ENCODE peak calls at places on chromosomes 12 and 14, in five cellular contexts. One of them, this sample, is unnamed.

GRCh38 chr14:95935228-95935822 is 58.7 kb downstream of the TUNAR start:
- DNase-seq in PC-3: peak; percentile 26
- DNase-seq in heart left ventricle: no peak
- DNase-seq in tibial artery: no peak
- DNase-seq in mesenchymal stem cell: peak; percentile 4
- DNase-seq in this sample: no peak

GRCh38 chr12:107903377-107904061 is 129.0 kb downstream of the ASCL4 start:
- DNase-seq in PC-3: peak; percentile 90
- DNase-seq in heart left ventricle: peak; percentile 81
- DNase-seq in tibial artery: no peak
- DNase-seq in mesenchymal stem cell: no peak
- DNase-seq in this sample: no peak

GRCh38 chr14:100417466-100417865 is 94.3 kb downstream of the SLC25A47 start:
- DNase-seq in PC-3: peak; percentile 94
- DNase-seq in heart left ventricle: no peak
- DNase-seq in tibial artery: no peak
- DNase-seq in mesenchymal stem cell: peak; percentile 95
- DNase-seq in this sample: peak; percentile 66

GRCh38 chr14:51118993-51119392 is 24.1 kb upstream of the TRIM9 start:
- DNase-seq in PC-3: no peak
- DNase-seq in heart left ventricle: no peak
- DNase-seq in tibial artery: no peak
- DNase-seq in mesenchymal stem cell: no peak
- DNase-seq in this sample: no peak

GRCh38 chr12:131753041-131753440 is 42.2 kb downstream of the SFSWAP start:
- DNase-seq in PC-3: no peak
- DNase-seq in heart left ventricle: no peak
- DNase-seq in tibial artery: no peak
- DNase-seq in mesenchymal stem cell: no peak
- DNase-seq in this sample: no peak

GRCh38 chr12:46209914-46210834 is 58.7 kb downstream of the SLC38A1 start:
- DNase-seq in PC-3: peak; percentile 91
- DNase-seq in heart left ventricle: peak; percentile 68
- DNase-seq in tibial artery: no peak
- DNase-seq in mesenchymal stem cell: no peak
- DNase-seq in this sample: peak; percentile 81

GRCh38 chr14:105223260-105223659 is 25.1 kb upstream of the BTBD6 start:
- DNase-seq in PC-3: peak; percentile 69
- DNase-seq in heart left ventricle: no peak
- DNase-seq in tibial artery: no peak
- DNase-seq in mesenchymal stem cell: peak; percentile 51
- DNase-seq in this sample: no peak

GRCh38 chr12:70467476-70467875 is 101.4 kb downstream of the KCNMB4 start:
- DNase-seq in PC-3: no peak
- DNase-seq in heart left ventricle: no peak
- DNase-seq in tibial artery: no peak
- DNase-seq in mesenchymal stem cell: no peak
- DNase-seq in this sample: no peak

GRCh38 chr12:106841471-106842302 is 67.2 kb downstream of the RIC8B start:
- DNase-seq in PC-3: peak; percentile 71
- DNase-seq in heart left ventricle: no peak
- DNase-seq in tibial artery: peak; percentile 29
- DNase-seq in mesenchymal stem cell: peak; percentile 75
- DNase-seq in this sample: no peak

GRCh38 chr14:22210906-22211305 is 378.1 kb downstream of the DAD1 start:
- DNase-seq in PC-3: no peak
- DNase-seq in heart left ventricle: no peak
- DNase-seq in tibial artery: no peak
- DNase-seq in mesenchymal stem cell: no peak
- DNase-seq in this sample: no peak

GRCh38 chr12:131787143-131787660 is 41.0 kb upstream of the MMP17 start:
- DNase-seq in PC-3: no peak
- DNase-seq in heart left ventricle: no peak
- DNase-seq in tibial artery: no peak
- DNase-seq in mesenchymal stem cell: no peak
- DNase-seq in this sample: no peak

GRCh38 chr14:103898711-103899110 is 29.5 kb upstream of the TDRD9 start:
- DNase-seq in PC-3: no peak
- DNase-seq in heart left ventricle: no peak
- DNase-seq in tibial artery: no peak
- DNase-seq in mesenchymal stem cell: no peak
- DNase-seq in this sample: no peak

GRCh38 chr12:44465139-44465538 is 411.0 kb downstream of the NELL2 start:
- DNase-seq in PC-3: peak; percentile 15
- DNase-seq in heart left ventricle: no peak
- DNase-seq in tibial artery: no peak
- DNase-seq in mesenchymal stem cell: no peak
- DNase-seq in this sample: no peak

DNA sequence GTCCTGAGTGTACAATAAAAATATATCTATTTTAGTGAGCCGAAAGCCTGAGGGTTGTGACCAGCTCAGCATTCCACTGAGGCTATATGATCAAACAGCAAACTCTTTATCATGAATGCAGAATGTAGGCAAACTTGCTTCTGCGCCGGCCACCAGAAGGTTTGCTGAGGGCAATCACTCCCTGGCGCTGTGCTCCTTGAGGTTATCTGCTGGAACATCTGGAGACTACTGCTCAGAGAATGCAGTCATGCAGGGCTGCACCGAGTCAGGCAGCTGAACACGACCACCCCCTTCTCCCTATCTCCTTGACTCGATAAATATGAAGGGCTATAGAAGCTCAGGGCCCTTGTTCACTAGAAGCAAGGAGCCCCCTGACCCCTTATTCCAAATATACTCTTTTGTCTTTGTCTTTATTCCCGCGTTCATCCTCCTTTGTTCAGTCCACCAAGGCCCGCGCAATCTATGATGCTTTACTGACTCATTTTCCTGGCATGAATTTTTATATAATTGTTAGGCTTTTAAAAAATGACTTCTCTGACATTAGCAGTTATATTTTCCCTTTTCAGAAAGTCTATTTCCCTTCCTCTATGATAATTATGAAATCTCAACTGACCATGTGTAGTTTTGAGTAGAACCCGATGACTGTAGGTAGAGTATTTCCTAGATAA is 1089.3 kb downstream of the SLC16A7 start:
- DNase-seq in PC-3: no peak
- DNase-seq in heart left ventricle: no peak
- DNase-seq in tibial artery: no peak
- DNase-seq in mesenchymal stem cell: peak; percentile 32
- DNase-seq in this sample: no peak
- H3K27ac ChIP-seq in PC-3: no peak overlapping the region
- H3K27ac ChIP-seq in heart left ventricle: no peak overlapping the region
- H3K27ac ChIP-seq in tibial artery: no peak overlapping the region
- H3K27ac ChIP-seq in mesenchymal stem cell: no peak overlapping the region
- H3K27ac ChIP-seq in this sample: no peak overlapping the region

GRCh38 chr12:54049164-54049563 is 4.5 kb upstream of the HOXC4 start:
- DNase-seq in PC-3: no peak
- DNase-seq in heart left ventricle: no peak
- DNase-seq in tibial artery: no peak
- DNase-seq in mesenchymal stem cell: no peak
- DNase-seq in this sample: no peak

GRCh38 chr12:54050479-54050805 is 3.2 kb upstream of the HOXC4 start:
- DNase-seq in PC-3: no peak
- DNase-seq in heart left ventricle: no peak
- DNase-seq in tibial artery: no peak
- DNase-seq in mesenchymal stem cell: no peak
- DNase-seq in this sample: no peak

GRCh38 chr12:54052745-54053624 is 650 bp upstream of the HOXC4 start:
- DNase-seq in PC-3: no peak
- DNase-seq in heart left ventricle: no peak
- DNase-seq in tibial artery: no peak
- DNase-seq in mesenchymal stem cell: peak; percentile 34
- DNase-seq in this sample: no peak

GRCh38 chr12:54051916-54052744 is 1.5 kb upstream of the HOXC4 start:
- DNase-seq in PC-3: peak; percentile 59
- DNase-seq in heart left ventricle: no peak
- DNase-seq in tibial artery: no peak
- DNase-seq in mesenchymal stem cell: peak; percentile 44
- DNase-seq in this sample: no peak

DNA sequence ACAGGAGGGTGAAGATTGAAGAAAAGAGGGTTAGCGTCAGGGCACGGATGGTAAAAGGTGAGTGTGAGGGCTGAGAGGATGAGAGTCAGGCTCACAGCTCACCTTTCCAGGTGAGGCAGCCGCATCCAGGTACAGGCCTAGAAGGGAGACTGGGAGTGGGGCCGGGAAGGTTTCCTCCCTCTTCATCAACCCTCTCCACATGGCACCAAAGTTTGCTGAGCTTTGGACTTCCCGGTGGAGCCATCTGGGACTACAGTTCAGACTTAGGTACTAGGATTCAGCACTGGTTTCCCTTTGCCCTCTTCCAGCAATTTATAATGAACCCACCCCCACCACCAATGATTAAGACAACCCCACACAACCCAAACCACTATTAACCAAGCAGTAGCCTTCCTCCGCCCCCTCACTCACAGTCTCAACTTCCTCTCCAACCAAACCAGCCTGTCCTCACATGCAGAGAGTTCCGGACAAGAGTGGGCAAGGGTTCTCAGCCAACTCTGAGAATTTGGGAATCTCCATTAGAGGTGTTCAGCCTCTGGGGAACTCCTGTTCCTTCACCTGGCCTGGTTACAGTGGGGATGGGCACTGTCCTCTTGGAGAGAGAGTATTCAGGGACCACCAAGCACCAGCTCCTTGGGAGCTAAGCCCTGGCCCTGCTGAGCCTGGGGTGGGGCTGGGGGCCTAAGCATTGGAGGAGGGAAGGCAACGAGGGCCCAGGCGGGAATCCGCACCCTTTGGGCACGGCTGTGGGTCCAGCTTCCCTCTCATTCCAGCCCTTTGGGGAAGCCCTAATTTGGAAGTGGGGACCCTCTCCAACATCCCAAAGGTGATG is 2.3 kb upstream of the HOXC4 start:
- DNase-seq in PC-3: no peak
- DNase-seq in heart left ventricle: no peak
- DNase-seq in tibial artery: no peak
- DNase-seq in mesenchymal stem cell: no peak
- DNase-seq in this sample: no peak
- H3K27ac ChIP-seq in PC-3: no peak overlapping the region
- H3K27ac ChIP-seq in heart left ventricle: no peak overlapping the region
- H3K27ac ChIP-seq in tibial artery: no peak overlapping the region
- H3K27ac ChIP-seq in mesenchymal stem cell: no peak overlapping the region
- H3K27ac ChIP-seq in this sample: no peak overlapping the region

DNA sequence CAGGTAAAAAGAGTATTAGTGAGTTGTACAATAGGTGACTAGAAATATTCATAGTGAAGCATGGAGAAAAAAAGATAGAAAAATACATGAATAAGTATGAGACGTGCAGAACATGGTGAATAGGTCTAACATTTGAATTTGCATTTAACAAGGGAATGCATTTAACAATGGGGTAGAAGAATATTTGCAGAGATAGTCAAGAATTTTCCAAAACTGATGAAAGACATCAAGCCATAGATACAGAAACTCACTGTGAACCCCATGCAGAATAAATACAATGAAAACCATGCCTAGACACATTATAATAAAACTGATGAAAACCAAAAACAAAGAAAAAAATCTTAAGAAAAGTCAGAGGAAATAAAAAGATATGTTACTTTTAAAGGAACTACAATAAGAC is 184.8 kb downstream of the KTN1 start:
- DNase-seq in PC-3: no peak
- DNase-seq in heart left ventricle: no peak
- DNase-seq in tibial artery: no peak
- DNase-seq in mesenchymal stem cell: no peak
- DNase-seq in this sample: no peak
- H3K27ac ChIP-seq in PC-3: no peak overlapping the region
- H3K27ac ChIP-seq in heart left ventricle: no peak overlapping the region
- H3K27ac ChIP-seq in tibial artery: no peak overlapping the region
- H3K27ac ChIP-seq in mesenchymal stem cell: no peak overlapping the region
- H3K27ac ChIP-seq in this sample: no peak overlapping the region

GRCh38 chr14:93073833-93074769 is 41.6 kb downstream of the ITPK1 start:
- DNase-seq in PC-3: no peak
- DNase-seq in heart left ventricle: peak; percentile 80
- DNase-seq in tibial artery: peak; percentile 44
- DNase-seq in mesenchymal stem cell: peak; percentile 42
- DNase-seq in this sample: no peak

GRCh38 chr14:93078830-93079229 is 36.9 kb downstream of the ITPK1 start:
- DNase-seq in PC-3: no peak
- DNase-seq in heart left ventricle: no peak
- DNase-seq in tibial artery: no peak
- DNase-seq in mesenchymal stem cell: no peak
- DNase-seq in this sample: no peak

GRCh38 chr14:93079321-93079720 is 36.4 kb downstream of the ITPK1 start:
- DNase-seq in PC-3: no peak
- DNase-seq in heart left ventricle: no peak
- DNase-seq in tibial artery: no peak
- DNase-seq in mesenchymal stem cell: no peak
- DNase-seq in this sample: no peak

GRCh38 chr14:93075891-93076290 is 39.8 kb downstream of the ITPK1 start:
- DNase-seq in PC-3: no peak
- DNase-seq in heart left ventricle: no peak
- DNase-seq in tibial artery: no peak
- DNase-seq in mesenchymal stem cell: no peak
- DNase-seq in this sample: no peak

GRCh38 chr14:93076755-93077154 is 39.0 kb downstream of the ITPK1 start:
- DNase-seq in PC-3: no peak
- DNase-seq in heart left ventricle: no peak
- DNase-seq in tibial artery: no peak
- DNase-seq in mesenchymal stem cell: no peak
- DNase-seq in this sample: no peak
- H3K27ac ChIP-seq in PC-3: no peak overlapping the region
- H3K27ac ChIP-seq in heart left ventricle: no peak overlapping the region
- H3K27ac ChIP-seq in tibial artery: no peak overlapping the region
- H3K27ac ChIP-seq in mesenchymal stem cell: no peak overlapping the region
- H3K27ac ChIP-seq in this sample: no peak overlapping the region

DNA sequence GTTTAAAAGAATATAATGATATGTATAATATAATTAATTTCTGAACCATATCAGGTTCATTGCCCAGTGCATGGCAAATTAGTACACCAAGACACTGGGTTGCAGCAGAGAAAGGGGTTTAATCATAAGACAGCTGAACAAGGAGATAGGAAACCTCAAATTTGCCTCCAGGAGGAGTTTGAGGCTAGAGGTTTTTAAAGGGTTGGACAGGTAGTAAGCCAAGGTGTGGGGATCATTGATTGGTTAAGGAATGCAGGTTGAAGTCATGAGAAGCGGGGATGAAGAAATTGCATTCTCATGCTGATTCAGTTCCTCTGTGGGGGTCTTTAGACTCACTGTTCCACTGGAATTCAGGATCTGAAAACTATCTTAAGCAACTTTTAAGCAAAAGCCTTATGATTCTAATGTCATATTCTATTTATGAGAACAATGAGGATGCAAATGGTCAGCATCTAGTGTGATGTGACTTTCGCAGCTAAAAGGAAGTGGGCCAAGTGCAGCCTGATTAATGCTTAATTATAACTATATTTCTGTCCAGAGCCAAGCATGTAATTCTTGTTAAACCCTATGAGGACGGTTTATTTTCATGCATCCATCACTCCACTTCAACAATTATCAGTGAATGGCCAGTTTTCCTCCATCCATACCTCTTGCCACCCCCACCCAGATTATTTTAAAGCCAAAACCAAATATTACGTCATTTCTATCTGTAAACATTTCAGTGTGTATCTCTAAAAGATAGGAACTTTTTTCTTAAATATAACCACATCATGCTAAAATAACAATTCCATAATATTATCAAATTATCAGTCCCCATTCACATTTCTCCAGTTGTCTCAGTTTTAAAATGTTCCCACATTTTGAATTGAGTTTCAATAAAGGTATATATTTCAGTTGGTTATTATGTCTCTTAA is 14.9 kb downstream of the RNF212B start:
- DNase-seq in PC-3: no peak
- DNase-seq in heart left ventricle: no peak
- DNase-seq in tibial artery: no peak
- DNase-seq in mesenchymal stem cell: no peak
- DNase-seq in this sample: no peak
- H3K27ac ChIP-seq in PC-3: no peak overlapping the region
- H3K27ac ChIP-seq in heart left ventricle: no peak overlapping the region
- H3K27ac ChIP-seq in tibial artery: no peak overlapping the region
- H3K27ac ChIP-seq in mesenchymal stem cell: no peak overlapping the region
- H3K27ac ChIP-seq in this sample: peak overlapping the region; percentile 71

GRCh38 chr14:74619672-74620131 is 7.7 kb upstream of the LTBP2 start:
- DNase-seq in PC-3: peak; percentile 63
- DNase-seq in heart left ventricle: peak; percentile 86
- DNase-seq in tibial artery: peak; percentile 95
- DNase-seq in mesenchymal stem cell: peak; percentile 99
- DNase-seq in this sample: no peak
- H3K27ac ChIP-seq in PC-3: peak overlapping the region; percentile 58
- H3K27ac ChIP-seq in heart left ventricle: peak overlapping the region; percentile 64
- H3K27ac ChIP-seq in tibial artery: peak overlapping the region; percentile 72
- H3K27ac ChIP-seq in mesenchymal stem cell: peak overlapping the region; percentile 95
- H3K27ac ChIP-seq in this sample: peak overlapping the region; percentile 86